ENCODE peak calls at places on chromosomes 5 and 9, in five cellular contexts. L is IMR-90, A is fibroblast of mammary gland, R is nephron progenitor cell, K is tibial artery. I is an unnamed sample.

GRCh38 chr9:71685988-71686387 is 82.3 kb downstream of the CEMIP2 start:
- DNase-seq in K (no peak), R (no peak), A (no peak), L (no peak), I (no peak)

GRCh38 chr5:147168578-147169327 is 66.1 kb upstream of the STK32A start:
- DNase-seq in A (peak; percentile 72), L (peak; percentile 49), K (no peak), R (no peak), I (no peak)

GRCh38 chr9:137138058-137138697 is 776 bp upstream of the GRIN1 start:
- DNase-seq in K (no peak), R (no peak), L (no peak), A (no peak), I (no peak)

GRCh38 chr5:28914302-28914701 is 1875.9 kb upstream of the CDH9 start:
- DNase-seq in A (no peak), R (no peak), K (no peak), L (no peak), I (no peak)

GRCh38 chr5:82901281-82901888 is 175.8 kb downstream of the TMEM167A start:
- DNase-seq in A (no peak), L (no peak), R (no peak), K (no peak), I (no peak)

GRCh38 chr5:76710991-76711390 is 4.9 kb upstream of the F2R start:
- DNase-seq in R (no peak), A (peak; percentile 39), K (no peak), L (peak; percentile 61), I (no peak)

GRCh38 chr5:149641000-149641576 is 59.8 kb downstream of the ARHGEF37 start:
- DNase-seq in A (peak; percentile 93), R (no peak), K (peak; percentile 53), L (peak; percentile 43), I (no peak)

GRCh38 chr5:141513021-141513626 is 24.2 kb downstream of the PCDHGC5 start:
- DNase-seq in L (peak; percentile 59), K (peak; percentile 76), R (peak; percentile 75), A (peak; percentile 62), I (no peak)

GRCh38 chr9:20197976-20198685 is 409.3 kb upstream of the SLC24A2 start:
- DNase-seq in R (no peak), K (no peak), L (no peak), A (peak; percentile 71), I (no peak)

DNA sequence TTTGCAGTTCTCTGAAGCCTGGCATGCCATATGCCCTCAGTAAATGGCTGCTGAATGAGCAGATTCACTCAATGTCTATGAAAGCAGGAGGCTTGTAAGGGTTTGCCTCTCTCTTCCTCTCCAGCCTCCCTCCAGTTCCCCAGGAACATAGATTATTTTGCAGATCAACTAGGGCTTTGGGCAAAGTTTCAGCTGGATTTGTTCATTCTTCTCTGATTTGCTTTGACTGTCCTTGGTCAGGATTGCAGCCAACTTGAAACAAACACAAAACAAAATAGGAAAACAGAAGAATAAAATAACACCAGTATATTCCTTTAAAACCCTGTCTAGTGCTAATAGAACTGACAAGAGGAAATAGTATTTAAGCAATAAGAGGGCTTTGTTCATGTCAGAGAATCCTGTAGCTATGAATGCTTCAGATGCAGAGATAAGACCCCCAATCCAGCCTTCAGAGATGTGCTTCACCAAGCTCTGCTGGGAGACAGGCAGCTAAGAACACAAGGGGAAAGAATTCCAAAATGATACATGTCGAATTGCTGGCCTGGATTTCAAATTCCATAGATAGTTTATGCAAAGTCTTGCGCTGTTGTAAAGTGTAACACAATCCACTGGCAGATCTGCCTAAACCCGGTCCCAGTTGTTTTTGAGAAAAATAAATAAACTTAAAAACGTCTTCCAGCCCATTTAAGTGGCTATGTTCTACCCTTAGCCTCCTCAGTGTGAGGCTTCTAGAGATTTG is 174.3 kb downstream of the PAPPA start:
- DNase-seq in A (no peak), K (no peak), R (no peak), L (peak; percentile 69), I (no peak)
- TF ChIP-seq CTCF in A (no peak), K (no peak), R (no peak), L (no peak), I (no peak)

GRCh38 chr9:30065888-30066287 is 2318.6 kb upstream of the ACO1 start:
- DNase-seq in A (no peak), R (no peak), L (no peak), K (no peak), I (no peak)
- TF ChIP-seq CTCF in A (no peak), R (no peak), L (no peak), K (no peak), I (no peak)

DNA sequence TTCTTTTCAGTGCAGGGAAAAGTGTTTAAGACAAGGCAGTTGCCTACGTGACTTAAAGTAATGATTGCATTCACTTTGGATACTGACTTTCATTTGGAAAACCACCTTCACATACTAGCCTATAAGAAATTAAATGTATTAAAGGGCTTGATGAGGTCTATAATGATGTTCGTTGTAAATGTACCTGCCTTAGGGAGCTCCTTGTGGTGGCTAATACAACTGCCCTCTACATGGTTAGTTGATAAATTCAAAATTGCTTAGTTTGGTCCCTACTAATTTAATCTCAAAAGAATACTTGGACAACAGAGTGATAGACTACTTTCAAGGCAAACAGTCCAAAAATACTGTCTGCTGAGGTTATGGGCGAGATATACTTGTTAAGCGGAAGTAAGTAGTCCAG is 3.8 kb downstream of the VLDLR start:
- DNase-seq in L (no peak), R (no peak), K (no peak), A (no peak), I (no peak)
- TF ChIP-seq CTCF in L (no peak), R (no peak), K (no peak), A (no peak), I (peak; percentile 33)

DNA sequence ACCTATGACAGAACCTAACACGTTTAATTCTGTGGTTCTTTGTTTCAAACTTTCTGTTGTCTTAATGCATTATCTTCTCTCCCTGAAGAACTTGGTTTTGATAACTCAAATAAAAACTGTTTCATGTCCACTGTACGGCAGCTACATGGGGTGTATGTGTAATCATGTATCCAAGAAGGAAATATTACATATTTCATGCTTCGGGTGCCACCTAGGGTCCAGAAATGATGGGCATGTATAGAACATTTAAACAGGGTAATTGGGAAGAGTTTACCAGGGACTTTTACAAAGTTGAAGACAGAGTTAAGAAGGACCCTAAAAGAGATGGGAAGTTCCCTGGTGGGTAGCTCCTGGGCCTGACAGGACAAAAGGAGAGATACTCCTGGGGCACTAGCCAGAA is 291.3 kb downstream of the FBXL7 start:
- DNase-seq in K (no peak), A (peak; percentile 26), R (no peak), L (no peak), I (no peak)
- TF ChIP-seq CTCF in K (no peak), A (peak; percentile 19), R (no peak), L (no peak), I (no peak)

GRCh38 chr5:96577909-96578308 is 84.3 kb upstream of the CAST start:
- DNase-seq in K (no peak), A (no peak), L (peak; percentile 82), R (no peak), I (no peak)
- TF ChIP-seq CTCF in K (no peak), A (no peak), L (no peak), R (no peak), I (no peak)